ENCODE peak calls at places on chromosomes 5 and 9, in four cellular contexts. S is SK-N-SH, Q is HepG2, E is HCT116. P is an unnamed sample.

GRCh38 chr5:83955916-83956315 is 235.3 kb upstream of the HAPLN1 start:
- DNase-seq in S (no peak), Q (no peak), E (no peak), P (no peak)

GRCh38 chr9:98594551-98595160 is 114.1 kb downstream of the GABBR2 start:
- DNase-seq in Q (peak; percentile 12), E (no peak), S (no peak), P (no peak)

GRCh38 chr9:130835441-130836298 is 616 bp downstream of the ABL1 start:
- DNase-seq in Q (no peak), S (peak; percentile 78), E (no peak), P (peak; percentile 67)

GRCh38 chr9:89811356-89811755 is 206.5 kb downstream of the GADD45G start:
- DNase-seq in S (no peak), E (no peak), Q (no peak), P (no peak)

GRCh38 chr5:6158974-6159863 is 219.1 kb downstream of the MED10 start:
- DNase-seq in S (no peak), E (no peak), Q (peak; percentile 12), P (no peak)

GRCh38 chr9:93108301-93109041 is 12.5 kb downstream of the CARD19 start:
- DNase-seq in S (no peak), E (no peak), Q (no peak), P (no peak)

GRCh38 chr9:123342247-123342646 is 13.8 kb upstream of the CRB2 start:
- DNase-seq in Q (no peak), E (no peak), S (no peak), P (no peak)

GRCh38 chr5:82386576-82386975 is 108.4 kb upstream of the RPS23 start:
- DNase-seq in E (no peak), S (no peak), Q (no peak), P (no peak)

GRCh38 chr9:25557645-25558300 is 120.5 kb downstream of the TUSC1 start:
- DNase-seq in Q (no peak), S (no peak), E (no peak), P (no peak)

GRCh38 chr9:31103836-31104235 is 1280.6 kb upstream of the ACO1 start:
- DNase-seq in E (no peak), Q (no peak), S (no peak), P (no peak)

GRCh38 chr9:26169684-26170083 is 491.4 kb upstream of the TUSC1 start:
- DNase-seq in E (no peak), S (no peak), Q (no peak), P (no peak)

GRCh38 chr5:55720188-55720703 is 8.1 kb upstream of the SLC38A9 start:
- DNase-seq in Q (no peak), S (no peak), E (no peak), P (no peak)

GRCh38 chr5:31935702-31936347 is 238.3 kb downstream of the GOLPH3 start:
- DNase-seq in E (no peak), Q (no peak), S (no peak), P (no peak)
- TF ChIP-seq MAX in E (no peak), Q (no peak), S (no peak), P (no peak)

GRCh38 chr5:126808619-126809018 is 31.7 kb downstream of the LMNB1 start:
- DNase-seq in E (no peak), S (peak; percentile 53), Q (peak; percentile 15), P (no peak)
- TF ChIP-seq MAX in E (no peak), S (no peak), Q (no peak), P (no peak)

GRCh38 chr9:33445941-33446506 is 1.4 kb downstream of the AQP3 start:
- DNase-seq in S (no peak), Q (no peak), E (no peak), P (no peak)

GRCh38 chr9:33447404-33448158 is at the start of gene AQP3:
- DNase-seq in E (no peak), S (peak; percentile 88), Q (peak; percentile 11), P (peak; percentile 86)

GRCh38 chr9:33445389-33445881 is 2.0 kb downstream of the AQP3 start:
- DNase-seq in Q (no peak), S (no peak), E (no peak), P (no peak)

GRCh38 chr9:33448159-33448511 is 742 bp upstream of the AQP3 start:
- DNase-seq in Q (no peak), E (no peak), S (no peak), P (no peak)

DNA sequence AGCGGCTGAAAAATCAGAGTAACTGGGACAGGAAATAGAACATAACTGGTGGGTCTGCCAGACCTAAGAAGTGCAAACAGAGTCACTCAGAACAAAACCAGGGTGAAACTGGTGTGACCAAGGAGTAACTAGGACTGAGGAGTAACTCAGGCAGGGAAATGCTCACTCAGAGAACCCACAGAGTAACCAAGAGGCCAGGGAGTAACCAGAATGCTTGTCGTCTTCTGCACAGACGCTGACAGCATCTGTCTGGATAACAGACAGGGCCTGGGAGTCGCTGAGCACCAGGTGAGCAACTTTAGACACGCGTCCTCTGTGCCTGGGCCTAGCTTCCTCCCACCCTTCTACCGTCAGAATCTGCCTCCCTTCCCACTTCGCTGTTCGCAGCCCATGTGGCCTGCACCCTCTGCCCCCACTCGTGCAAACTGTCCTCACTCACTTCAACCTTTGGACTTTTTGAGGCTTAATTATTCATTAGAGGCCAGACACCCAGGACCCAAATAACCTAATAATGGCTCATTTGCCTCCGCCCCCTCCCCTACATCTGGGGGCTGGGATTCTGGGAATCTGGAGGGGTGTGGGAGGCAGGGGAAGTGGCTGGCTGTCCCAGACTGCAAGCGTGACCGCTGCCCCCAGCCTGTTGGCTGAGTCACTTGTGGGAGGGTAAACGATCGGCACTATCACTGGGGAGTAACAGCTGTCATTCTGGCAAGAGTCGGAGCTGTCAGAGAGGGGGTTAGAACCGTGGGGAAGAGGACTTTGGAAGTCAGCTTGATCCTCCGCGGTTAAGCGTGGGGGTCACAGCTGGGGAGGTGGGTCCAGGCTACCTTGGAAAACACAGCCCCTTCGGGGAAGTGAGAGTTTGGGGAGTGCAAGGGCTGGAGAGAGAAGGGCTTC is 638 bp downstream of the AQP3 start:
- DNase-seq in Q (peak; percentile 37), E (no peak), S (peak; percentile 68), P (no peak)
- TF ChIP-seq MAX in Q (peak; percentile 65), E (no peak), S (no peak), P (no peak)

DNA sequence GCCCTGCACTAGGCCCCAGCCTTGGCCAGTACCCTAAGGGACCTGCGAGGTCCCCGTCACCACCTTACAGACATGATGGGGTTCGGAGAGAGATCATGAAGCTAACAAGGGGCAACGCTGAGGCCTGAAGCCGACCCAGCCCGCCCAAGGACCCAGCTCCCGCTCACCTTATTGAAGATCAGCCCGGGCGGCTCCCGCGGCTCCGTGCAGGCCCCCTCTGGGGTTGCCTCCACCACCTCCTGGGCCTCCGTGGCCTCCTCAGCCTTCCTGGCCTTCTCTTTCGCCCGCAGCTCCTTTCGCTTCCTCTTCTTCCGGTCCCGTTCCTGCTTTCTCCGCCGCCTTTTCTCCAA is 3.6 kb downstream of the SURF6 start:
- DNase-seq in Q (no peak), E (no peak), S (no peak), P (no peak)
- TF ChIP-seq MAX in Q (no peak), E (no peak), S (no peak), P (no peak)

DNA sequence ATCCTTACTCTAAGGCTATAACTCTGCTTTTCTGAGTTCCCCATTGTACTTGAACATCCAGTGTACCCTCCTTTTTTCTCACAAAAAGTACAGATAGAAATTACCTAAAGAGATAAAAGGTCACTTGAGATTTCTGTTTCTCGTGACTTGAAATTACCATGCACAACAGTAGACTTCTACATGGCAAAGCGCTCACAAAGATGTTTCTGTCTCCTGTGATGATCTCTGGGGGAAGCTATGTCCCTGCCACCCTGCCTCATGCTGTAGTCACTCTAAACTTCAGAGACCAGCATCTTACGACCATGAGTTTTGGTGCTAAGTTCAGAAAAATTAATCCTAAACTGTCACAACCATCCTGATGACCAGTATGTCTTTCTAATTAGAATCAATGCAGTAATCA is 36.2 kb downstream of the NFIB start:
- DNase-seq in E (no peak), Q (no peak), S (no peak), P (no peak)
- TF ChIP-seq MAX in E (no peak), Q (no peak), S (no peak), P (no peak)

DNA sequence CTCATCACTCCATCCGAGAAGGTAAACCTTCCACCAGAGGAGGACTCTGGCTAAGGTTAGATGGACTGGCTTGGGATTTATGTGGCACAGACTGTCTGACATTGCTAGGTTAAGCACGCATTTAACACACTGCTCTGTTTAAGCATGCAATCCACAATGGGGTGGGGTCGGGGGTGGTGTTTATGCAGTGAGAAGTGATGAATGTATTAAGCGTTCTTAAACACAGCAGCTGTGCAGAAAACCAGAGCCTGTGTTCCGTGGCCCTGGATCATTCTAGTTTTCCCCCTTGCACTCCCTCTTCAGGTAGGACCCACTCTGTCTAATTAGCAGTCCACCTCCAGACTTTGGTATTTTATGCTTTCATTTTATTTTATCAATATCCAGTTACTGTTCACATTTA is 46.4 kb downstream of the STXBP1 start:
- DNase-seq in E (no peak), S (no peak), Q (no peak), P (no peak)
- TF ChIP-seq MAX in E (no peak), S (no peak), Q (no peak), P (no peak)

GRCh38 chr5:37582202-37582601 is 203.1 kb downstream of the WDR70 start:
- DNase-seq in E (no peak), Q (no peak), S (no peak), P (no peak)
- TF ChIP-seq MAX in E (no peak), Q (no peak), S (no peak), P (no peak)

GRCh38 chr9:115289757-115290208 is 171.8 kb upstream of the TNC start:
- DNase-seq in S (no peak), Q (no peak), E (no peak), P (no peak)
- TF ChIP-seq MAX in S (peak; percentile 78), Q (no peak), E (no peak), P (no peak)

DNA sequence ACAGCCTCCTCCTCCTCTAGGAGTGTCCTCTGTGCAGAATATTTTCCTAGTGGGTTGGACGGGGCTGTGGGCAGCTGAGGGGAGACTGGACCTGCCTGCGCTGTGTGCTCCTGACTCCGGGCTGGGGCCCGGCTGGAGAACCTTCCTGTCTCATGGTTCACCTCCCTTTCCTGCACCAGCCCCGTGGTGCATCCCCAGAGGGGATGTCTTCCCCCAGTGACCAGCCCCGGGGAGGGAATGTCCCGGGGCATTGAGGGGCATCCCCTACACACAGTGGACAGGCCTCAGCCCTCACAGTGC is 51.9 kb upstream of the PITX1 start:
- DNase-seq in S (no peak), Q (no peak), E (no peak), P (no peak)
- TF ChIP-seq MAX in S (no peak), Q (no peak), E (no peak), P (no peak)